ENCODE peak calls at places on chromosomes 4 and X, in nine cellular contexts. One of them, this sample, is unnamed.

GRCh38 chrX:91435465-91435864 is 826 bp downstream of the PABPC5 start:
- DNase-seq in WTC11: no peak
- DNase-seq in psoas muscle: no peak
- DNase-seq in left ventricle myocardium inferior: no peak
- DNase-seq in NB4: no peak
- DNase-seq in fibroblast of pulmonary artery: no peak
- DNase-seq in SK-N-SH: peak
- DNase-seq in Peyer's patch: no peak
- DNase-seq in progenitor cell of endocrine pancreas: no peak
- DNase-seq in this sample: no peak

GRCh38 chr4:113109106-113109740 is 59.8 kb downstream of the ANK2 start:
- DNase-seq in SK-N-SH: no peak
- DNase-seq in left ventricle myocardium inferior: no peak
- DNase-seq in NB4: no peak
- DNase-seq in WTC11: no peak
- DNase-seq in progenitor cell of endocrine pancreas: no peak
- DNase-seq in psoas muscle: no peak
- DNase-seq in fibroblast of pulmonary artery: no peak
- DNase-seq in Peyer's patch: no peak
- DNase-seq in this sample: peak

GRCh38 chr4:112318239-112319142 is 21.3 kb downstream of the ALPK1 start:
- DNase-seq in NB4: no peak
- DNase-seq in WTC11: no peak
- DNase-seq in SK-N-SH: no peak
- DNase-seq in fibroblast of pulmonary artery: no peak
- DNase-seq in Peyer's patch: no peak
- DNase-seq in left ventricle myocardium inferior: no peak
- DNase-seq in progenitor cell of endocrine pancreas: no peak
- DNase-seq in psoas muscle: no peak
- DNase-seq in this sample: no peak

GRCh38 chr4:174702974-174703478 is 126.0 kb downstream of the GLRA3 start:
- DNase-seq in NB4: no peak
- DNase-seq in left ventricle myocardium inferior: no peak
- DNase-seq in fibroblast of pulmonary artery: peak
- DNase-seq in progenitor cell of endocrine pancreas: no peak
- DNase-seq in WTC11: no peak
- DNase-seq in SK-N-SH: no peak
- DNase-seq in Peyer's patch: no peak
- DNase-seq in psoas muscle: no peak
- DNase-seq in this sample: no peak

GRCh38 chrX:41512394-41512793 is 65.3 kb downstream of the NYX start:
- DNase-seq in left ventricle myocardium inferior: no peak
- DNase-seq in SK-N-SH: no peak
- DNase-seq in WTC11: no peak
- DNase-seq in fibroblast of pulmonary artery: no peak
- DNase-seq in NB4: no peak
- DNase-seq in Peyer's patch: no peak
- DNase-seq in psoas muscle: no peak
- DNase-seq in progenitor cell of endocrine pancreas: no peak
- DNase-seq in this sample: no peak

GRCh38 chr4:153246446-153247115 is 42.3 kb downstream of the TRIM2 start:
- DNase-seq in Peyer's patch: no peak
- DNase-seq in psoas muscle: no peak
- DNase-seq in WTC11: no peak
- DNase-seq in fibroblast of pulmonary artery: no peak
- DNase-seq in left ventricle myocardium inferior: no peak
- DNase-seq in NB4: no peak
- DNase-seq in progenitor cell of endocrine pancreas: no peak
- DNase-seq in SK-N-SH: no peak
- DNase-seq in this sample: peak

GRCh38 chr4:123667496-123667895 is 270.9 kb downstream of the SPRY1 start:
- DNase-seq in WTC11: no peak
- DNase-seq in fibroblast of pulmonary artery: peak
- DNase-seq in psoas muscle: no peak
- DNase-seq in Peyer's patch: no peak
- DNase-seq in SK-N-SH: no peak
- DNase-seq in NB4: no peak
- DNase-seq in progenitor cell of endocrine pancreas: no peak
- DNase-seq in left ventricle myocardium inferior: no peak
- DNase-seq in this sample: no peak

GRCh38 chr4:114320126-114320525 is 278.5 kb upstream of the UGT8 start:
- DNase-seq in progenitor cell of endocrine pancreas: no peak
- DNase-seq in psoas muscle: no peak
- DNase-seq in Peyer's patch: no peak
- DNase-seq in fibroblast of pulmonary artery: no peak
- DNase-seq in SK-N-SH: no peak
- DNase-seq in WTC11: no peak
- DNase-seq in left ventricle myocardium inferior: no peak
- DNase-seq in NB4: no peak
- DNase-seq in this sample: no peak

GRCh38 chr4:112889619-112890294 is 159.7 kb upstream of the ANK2 start:
- DNase-seq in fibroblast of pulmonary artery: peak
- DNase-seq in NB4: peak
- DNase-seq in progenitor cell of endocrine pancreas: no peak
- DNase-seq in Peyer's patch: no peak
- DNase-seq in psoas muscle: no peak
- DNase-seq in WTC11: no peak
- DNase-seq in SK-N-SH: no peak
- DNase-seq in left ventricle myocardium inferior: no peak
- DNase-seq in this sample: no peak

GRCh38 chr4:113467581-113467980 is 294.0 kb downstream of the CAMK2D start:
- DNase-seq in SK-N-SH: no peak
- DNase-seq in WTC11: no peak
- DNase-seq in NB4: peak
- DNase-seq in psoas muscle: no peak
- DNase-seq in Peyer's patch: no peak
- DNase-seq in left ventricle myocardium inferior: no peak
- DNase-seq in fibroblast of pulmonary artery: peak
- DNase-seq in progenitor cell of endocrine pancreas: no peak
- DNase-seq in this sample: no peak

GRCh38 chr4:19254476-19254875 is 997.2 kb upstream of the SLIT2 start:
- DNase-seq in psoas muscle: no peak
- DNase-seq in WTC11: no peak
- DNase-seq in progenitor cell of endocrine pancreas: no peak
- DNase-seq in NB4: no peak
- DNase-seq in Peyer's patch: no peak
- DNase-seq in fibroblast of pulmonary artery: peak
- DNase-seq in SK-N-SH: no peak
- DNase-seq in left ventricle myocardium inferior: no peak
- DNase-seq in this sample: no peak

GRCh38 chr4:7200801-7201200 is 8.5 kb downstream of the SORCS2 start:
- DNase-seq in psoas muscle: no peak
- DNase-seq in progenitor cell of endocrine pancreas: no peak
- DNase-seq in SK-N-SH: no peak
- DNase-seq in left ventricle myocardium inferior: no peak
- DNase-seq in WTC11: no peak
- DNase-seq in NB4: no peak
- DNase-seq in fibroblast of pulmonary artery: no peak
- DNase-seq in Peyer's patch: no peak
- DNase-seq in this sample: no peak

GRCh38 chr4:143178923-143179322 is 5.8 kb upstream of the USP38 start:
- DNase-seq in Peyer's patch: no peak
- DNase-seq in fibroblast of pulmonary artery: no peak
- DNase-seq in SK-N-SH: no peak
- DNase-seq in left ventricle myocardium inferior: no peak
- DNase-seq in progenitor cell of endocrine pancreas: no peak
- DNase-seq in psoas muscle: no peak
- DNase-seq in NB4: no peak
- DNase-seq in WTC11: no peak
- DNase-seq in this sample: no peak

GRCh38 chr4:86453044-86453501 is 93.2 kb upstream of the MAPK10 start:
- DNase-seq in psoas muscle: peak
- DNase-seq in WTC11: no peak
- DNase-seq in Peyer's patch: no peak
- DNase-seq in NB4: no peak
- DNase-seq in left ventricle myocardium inferior: peak
- DNase-seq in fibroblast of pulmonary artery: peak
- DNase-seq in progenitor cell of endocrine pancreas: no peak
- DNase-seq in SK-N-SH: no peak
- DNase-seq in this sample: peak

GRCh38 chr4:181646864-181647263 is 596.3 kb upstream of the TENM3 start:
- DNase-seq in left ventricle myocardium inferior: no peak
- DNase-seq in SK-N-SH: no peak
- DNase-seq in WTC11: no peak
- DNase-seq in psoas muscle: no peak
- DNase-seq in Peyer's patch: no peak
- DNase-seq in NB4: no peak
- DNase-seq in fibroblast of pulmonary artery: peak
- DNase-seq in progenitor cell of endocrine pancreas: no peak
- DNase-seq in this sample: no peak

GRCh38 chr4:24968992-24969391 is 56.1 kb upstream of the CCDC149 start:
- DNase-seq in progenitor cell of endocrine pancreas: no peak
- DNase-seq in SK-N-SH: no peak
- DNase-seq in psoas muscle: no peak
- DNase-seq in WTC11: no peak
- DNase-seq in Peyer's patch: no peak
- DNase-seq in NB4: no peak
- DNase-seq in fibroblast of pulmonary artery: no peak
- DNase-seq in left ventricle myocardium inferior: no peak
- DNase-seq in this sample: no peak

GRCh38 chr4:24965627-24966026 is 52.8 kb upstream of the CCDC149 start:
- DNase-seq in psoas muscle: no peak
- DNase-seq in Peyer's patch: no peak
- DNase-seq in SK-N-SH: no peak
- DNase-seq in WTC11: peak
- DNase-seq in NB4: peak
- DNase-seq in progenitor cell of endocrine pancreas: no peak
- DNase-seq in left ventricle myocardium inferior: no peak
- DNase-seq in fibroblast of pulmonary artery: no peak
- DNase-seq in this sample: no peak

GRCh38 chr4:24967346-24967745 is 54.5 kb upstream of the CCDC149 start:
- DNase-seq in NB4: no peak
- DNase-seq in psoas muscle: no peak
- DNase-seq in SK-N-SH: no peak
- DNase-seq in fibroblast of pulmonary artery: no peak
- DNase-seq in left ventricle myocardium inferior: no peak
- DNase-seq in WTC11: no peak
- DNase-seq in progenitor cell of endocrine pancreas: no peak
- DNase-seq in Peyer's patch: no peak
- DNase-seq in this sample: no peak

GRCh38 chr4:24963277-24963676 is 50.4 kb upstream of the CCDC149 start:
- DNase-seq in left ventricle myocardium inferior: no peak
- DNase-seq in psoas muscle: no peak
- DNase-seq in WTC11: no peak
- DNase-seq in Peyer's patch: no peak
- DNase-seq in SK-N-SH: no peak
- DNase-seq in NB4: no peak
- DNase-seq in progenitor cell of endocrine pancreas: no peak
- DNase-seq in fibroblast of pulmonary artery: no peak
- DNase-seq in this sample: no peak

DNA sequence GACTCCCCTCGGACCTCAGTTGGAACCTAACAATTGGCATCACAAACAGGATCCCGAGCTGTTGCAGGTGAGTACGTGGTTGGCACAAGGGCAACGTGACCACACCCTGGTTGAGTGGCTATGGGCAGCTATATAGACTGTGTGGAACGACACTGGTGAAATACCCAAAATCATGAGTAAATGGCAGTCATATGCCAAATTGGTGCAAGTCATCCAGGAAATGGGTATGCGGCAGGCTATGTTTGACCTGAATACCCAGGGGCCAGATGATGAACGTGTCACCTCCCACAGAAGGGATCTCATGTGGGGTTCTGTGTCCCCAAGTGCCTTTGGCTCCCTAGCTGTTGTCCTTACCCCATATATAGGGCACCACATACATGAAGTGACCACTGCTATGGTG is 53.2 kb upstream of the CCDC149 start:
- DNase-seq in NB4: no peak
- DNase-seq in Peyer's patch: no peak
- DNase-seq in fibroblast of pulmonary artery: no peak
- DNase-seq in psoas muscle: no peak
- DNase-seq in progenitor cell of endocrine pancreas: no peak
- DNase-seq in WTC11: no peak
- DNase-seq in left ventricle myocardium inferior: no peak
- DNase-seq in SK-N-SH: no peak
- DNase-seq in this sample: no peak
- TF ChIP-seq CTCF in NB4: no peak
- TF ChIP-seq CTCF in Peyer's patch: no peak
- TF ChIP-seq CTCF in fibroblast of pulmonary artery: no peak
- TF ChIP-seq CTCF in psoas muscle: no peak
- TF ChIP-seq CTCF in progenitor cell of endocrine pancreas: no peak
- TF ChIP-seq CTCF in WTC11: no peak
- TF ChIP-seq CTCF in left ventricle myocardium inferior: no peak
- TF ChIP-seq CTCF in SK-N-SH: no peak
- TF ChIP-seq CTCF in this sample: no peak

GRCh38 chr4:79576480-79576803 is 168.4 kb upstream of the GK2 start:
- DNase-seq in Peyer's patch: no peak
- DNase-seq in left ventricle myocardium inferior: no peak
- DNase-seq in SK-N-SH: peak
- DNase-seq in progenitor cell of endocrine pancreas: peak
- DNase-seq in psoas muscle: no peak
- DNase-seq in WTC11: no peak
- DNase-seq in NB4: peak
- DNase-seq in fibroblast of pulmonary artery: peak
- DNase-seq in this sample: peak
- TF ChIP-seq CTCF in Peyer's patch: peak
- TF ChIP-seq CTCF in left ventricle myocardium inferior: peak
- TF ChIP-seq CTCF in SK-N-SH: peak
- TF ChIP-seq CTCF in progenitor cell of endocrine pancreas: peak
- TF ChIP-seq CTCF in psoas muscle: peak
- TF ChIP-seq CTCF in WTC11: no peak
- TF ChIP-seq CTCF in NB4: peak
- TF ChIP-seq CTCF in fibroblast of pulmonary artery: peak
- TF ChIP-seq CTCF in this sample: no peak

DNA sequence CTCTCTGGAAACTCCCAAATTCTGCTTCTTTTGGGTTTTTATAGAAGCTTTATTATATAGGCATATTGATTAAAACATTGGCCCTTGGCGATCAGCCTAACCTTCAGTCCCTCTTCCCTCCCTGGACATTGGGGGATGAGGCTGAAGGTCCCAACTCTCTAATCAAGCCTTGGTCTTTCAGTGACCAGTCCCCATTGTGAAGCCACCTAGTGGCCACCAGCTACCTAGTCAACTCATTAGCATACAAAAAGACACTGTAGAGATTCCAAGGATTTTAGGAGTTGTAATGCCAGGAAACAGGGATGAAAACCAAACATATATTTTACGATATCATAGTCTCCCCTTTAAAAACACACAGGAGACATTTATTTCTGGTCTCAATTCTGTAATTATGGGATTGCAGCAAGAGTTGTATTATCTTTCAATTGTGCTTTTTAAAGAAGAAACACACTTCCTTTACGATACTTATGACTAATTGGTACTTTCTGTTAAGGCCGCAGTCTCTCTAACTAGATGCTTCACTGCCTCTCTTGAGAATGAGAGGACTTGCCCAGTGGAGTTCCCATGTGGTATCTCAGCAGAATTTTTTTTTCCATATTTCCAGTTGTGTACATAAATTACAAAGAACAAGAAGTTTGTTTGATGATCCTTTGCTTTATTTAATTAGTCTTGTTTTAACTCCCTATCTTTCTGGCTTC is 58.2 kb downstream of the WDR17 start:
- DNase-seq in progenitor cell of endocrine pancreas: no peak
- DNase-seq in fibroblast of pulmonary artery: peak
- DNase-seq in NB4: peak
- DNase-seq in Peyer's patch: no peak
- DNase-seq in SK-N-SH: peak
- DNase-seq in left ventricle myocardium inferior: no peak
- DNase-seq in psoas muscle: no peak
- DNase-seq in WTC11: peak
- DNase-seq in this sample: no peak
- TF ChIP-seq CTCF in progenitor cell of endocrine pancreas: peak
- TF ChIP-seq CTCF in fibroblast of pulmonary artery: peak
- TF ChIP-seq CTCF in NB4: peak
- TF ChIP-seq CTCF in Peyer's patch: peak
- TF ChIP-seq CTCF in SK-N-SH: peak
- TF ChIP-seq CTCF in left ventricle myocardium inferior: peak
- TF ChIP-seq CTCF in psoas muscle: peak
- TF ChIP-seq CTCF in WTC11: peak
- TF ChIP-seq CTCF in this sample: no peak

GRCh38 chrX:150365953-150366911 is 3.1 kb downstream of the MAMLD1 start:
- DNase-seq in left ventricle myocardium inferior: peak
- DNase-seq in progenitor cell of endocrine pancreas: no peak
- DNase-seq in Peyer's patch: no peak
- DNase-seq in SK-N-SH: no peak
- DNase-seq in WTC11: peak
- DNase-seq in fibroblast of pulmonary artery: peak
- DNase-seq in NB4: no peak
- DNase-seq in psoas muscle: peak
- DNase-seq in this sample: peak
- TF ChIP-seq CTCF in left ventricle myocardium inferior: no peak
- TF ChIP-seq CTCF in progenitor cell of endocrine pancreas: no peak
- TF ChIP-seq CTCF in Peyer's patch: no peak
- TF ChIP-seq CTCF in SK-N-SH: no peak
- TF ChIP-seq CTCF in WTC11: no peak
- TF ChIP-seq CTCF in fibroblast of pulmonary artery: peak
- TF ChIP-seq CTCF in NB4: no peak
- TF ChIP-seq CTCF in psoas muscle: no peak
- TF ChIP-seq CTCF in this sample: no peak

This sample was measured in mucosa of descending colon.